ENCODE peak calls at places on chromosomes 3 and 15, in ten cellular contexts. G is CD8-positive, alpha-beta memory T cell; M is ovary; E is astrocyte of the hippocampus; S is GM06990; A is AG09309; F is endothelial cell of umbilical vein; L is mucosa of gallbladder; U is OCI-LY7; B is left ventricle myocardium superior. O is an unnamed sample.

GRCh38 chr3:187836848-187837770 is 91.8 kb upstream of the BCL6 start:
- DNase-seq in G (no peak), U (no peak), F (no peak), L (no peak), B (no peak), M (no peak), E (peak), A (peak), S (no peak), O (no peak)

GRCh38 chr3:176106380-176106779 is 1090.9 kb downstream of the TBL1XR1 start:
- DNase-seq in B (no peak), U (no peak), E (peak), M (no peak), F (no peak), G (no peak), S (no peak), L (no peak), A (no peak), O (no peak)

GRCh38 chr15:60720084-60720483 is 241.1 kb upstream of the ICE2 start:
- DNase-seq in S (peak), G (no peak), E (no peak), M (no peak), U (no peak), B (no peak), A (no peak), F (no peak), L (no peak), O (no peak)

GRCh38 chr15:35170216-35170615 is 85.1 kb upstream of the NANOGP8 start:
- DNase-seq in U (no peak), F (no peak), E (peak), L (no peak), G (no peak), M (no peak), A (no peak), B (no peak), S (no peak), O (no peak)

GRCh38 chr3:53531749-53532148 is 37.3 kb downstream of the CACNA1D start:
- DNase-seq in E (no peak), A (no peak), F (no peak), U (peak), M (no peak), S (no peak), G (no peak), B (no peak), L (no peak), O (peak)

GRCh38 chr15:37931321-37931720 is 3.1 kb upstream of the TMCO5A start:
- DNase-seq in A (no peak), G (no peak), U (no peak), S (no peak), B (no peak), L (no peak), F (no peak), M (no peak), E (no peak), O (no peak)

GRCh38 chr3:42803800-42804112 is 534 bp downstream of the HIGD1A start:
- DNase-seq in U (peak), M (peak), G (no peak), E (no peak), A (no peak), B (peak), F (no peak), L (no peak), S (no peak), O (peak)

GRCh38 chr15:68797157-68797556 is 23.5 kb downstream of the ANP32A start:
- DNase-seq in S (no peak), G (no peak), B (no peak), F (no peak), U (no peak), E (peak), L (no peak), A (no peak), M (no peak), O (no peak)

GRCh38 chr3:72482589-72483249 is 365.5 kb downstream of the SHQ1 start:
- DNase-seq in S (peak), A (peak), M (peak), G (peak), U (no peak), L (peak), F (peak), B (peak), E (peak), O (peak)

GRCh38 chr15:80615783-80616391 is 79.2 kb upstream of the ABHD17C start:
- DNase-seq in B (peak), S (no peak), L (peak), G (no peak), M (peak), A (peak), F (peak), E (peak), U (no peak), O (peak)

GRCh38 chr3:29141197-29141911 is 139.5 kb upstream of the RBMS3 start:
- DNase-seq in M (no peak), E (peak), G (no peak), F (peak), A (no peak), B (no peak), S (no peak), L (no peak), U (no peak), O (no peak)

GRCh38 chr3:195226445-195226844 is 44.5 kb downstream of the XXYLT1 start:
- DNase-seq in U (no peak), A (no peak), M (no peak), S (no peak), G (no peak), B (no peak), L (no peak), E (no peak), F (no peak), O (no peak)

GRCh38 chr3:34599595-34599994 is 801.2 kb downstream of the PDCD6IP start:
- DNase-seq in B (no peak), U (no peak), L (no peak), F (no peak), M (no peak), E (no peak), S (no peak), A (no peak), G (no peak), O (no peak)

GRCh38 chr15:99149366-99149765 is 44.5 kb downstream of the SYNM start:
- DNase-seq in S (no peak), G (no peak), B (peak), A (no peak), E (no peak), U (no peak), M (no peak), L (no peak), F (no peak), O (no peak)

GRCh38 chr15:80777137-80777536 is 2.0 kb upstream of the CEMIP start:
- DNase-seq in U (no peak), F (peak), L (no peak), B (peak), E (peak), M (no peak), A (peak), S (no peak), G (no peak), O (no peak)

GRCh38 chr3:175869398-175869797 is 1010.3 kb downstream of the NAALADL2 start:
- DNase-seq in L (no peak), U (no peak), E (no peak), B (no peak), F (no peak), A (no peak), G (no peak), M (no peak), S (no peak), O (no peak)

GRCh38 chr3:42489116-42489936 is 13.1 kb upstream of the VIPR1 start:
- DNase-seq in A (no peak), F (no peak), G (no peak), L (peak), M (no peak), S (no peak), U (no peak), B (no peak), E (no peak), O (no peak)

GRCh38 chr3:46007280-46007679 is 11.7 kb upstream of the FYCO1 start:
- DNase-seq in M (no peak), S (no peak), B (no peak), E (no peak), L (no peak), U (no peak), F (no peak), A (no peak), G (no peak), O (no peak)

GRCh38 chr3:71111784-71112440 is 471.6 kb downstream of the FOXP1 start:
- DNase-seq in L (no peak), F (peak), B (no peak), U (no peak), M (no peak), A (no peak), G (no peak), E (peak), S (no peak), O (no peak)

GRCh38 chr3:140143670-140144069 is 208.7 kb downstream of the CLSTN2 start:
- DNase-seq in A (no peak), L (no peak), G (no peak), F (no peak), S (no peak), E (peak), M (no peak), U (no peak), B (no peak), O (peak)